ENCODE peak calls at places on chromosome 10, in ten cellular contexts. One of them, this sample, is unnamed.
A peak's percentile ranks its signal among the peaks of the same experiment; 100 is the strongest.

GRCh38 chr10:75894761-75895160 is 463.3 kb downstream of the LRMDA start:
- DNase-seq in sigmoid colon: no peak
- DNase-seq in activated CD8-positive, alpha-beta T cell treated with anti-CD3 and anti-CD28 coated beads for 36 hours: no peak
- DNase-seq in RWPE2: no peak
- DNase-seq in left ventricle myocardium inferior: no peak
- DNase-seq in GM10248: no peak
- DNase-seq in psoas muscle: no peak
- DNase-seq in B cell: no peak
- DNase-seq in lower leg skin: no peak
- DNase-seq in GM12865: no peak
- DNase-seq in this sample: no peak

GRCh38 chr10:28118985-28119628 is 120.2 kb upstream of the ODAD2 start:
- DNase-seq in sigmoid colon: no peak
- DNase-seq in activated CD8-positive, alpha-beta T cell treated with anti-CD3 and anti-CD28 coated beads for 36 hours: no peak
- DNase-seq in RWPE2: no peak
- DNase-seq in left ventricle myocardium inferior: no peak
- DNase-seq in GM10248: no peak
- DNase-seq in psoas muscle: no peak
- DNase-seq in B cell: no peak
- DNase-seq in lower leg skin: no peak
- DNase-seq in GM12865: no peak
- DNase-seq in this sample: no peak

GRCh38 chr10:25294032-25294926 is 119.5 kb downstream of the GPR158 start:
- DNase-seq in sigmoid colon: no peak
- DNase-seq in activated CD8-positive, alpha-beta T cell treated with anti-CD3 and anti-CD28 coated beads for 36 hours: no peak
- DNase-seq in RWPE2: no peak
- DNase-seq in left ventricle myocardium inferior: no peak
- DNase-seq in GM10248: no peak
- DNase-seq in psoas muscle: no peak
- DNase-seq in B cell: no peak
- DNase-seq in lower leg skin: no peak
- DNase-seq in GM12865: no peak
- DNase-seq in this sample: no peak

GRCh38 chr10:29141761-29142160 is 147.1 kb upstream of the LYZL1 start:
- DNase-seq in sigmoid colon: no peak
- DNase-seq in activated CD8-positive, alpha-beta T cell treated with anti-CD3 and anti-CD28 coated beads for 36 hours: no peak
- DNase-seq in RWPE2: no peak
- DNase-seq in left ventricle myocardium inferior: no peak
- DNase-seq in GM10248: no peak
- DNase-seq in psoas muscle: no peak
- DNase-seq in B cell: no peak
- DNase-seq in lower leg skin: no peak
- DNase-seq in GM12865: no peak
- DNase-seq in this sample: no peak

GRCh38 chr10:31064334-31064733 is 32.7 kb upstream of the ZNF438 start:
- DNase-seq in sigmoid colon: peak; percentile 78
- DNase-seq in activated CD8-positive, alpha-beta T cell treated with anti-CD3 and anti-CD28 coated beads for 36 hours: no peak
- DNase-seq in RWPE2: no peak
- DNase-seq in left ventricle myocardium inferior: peak; percentile 22
- DNase-seq in GM10248: no peak
- DNase-seq in psoas muscle: peak; percentile 59
- DNase-seq in B cell: no peak
- DNase-seq in lower leg skin: no peak
- DNase-seq in GM12865: no peak
- DNase-seq in this sample: no peak

GRCh38 chr10:43702213-43702935 is 53.7 kb upstream of the ZNF32 start:
- DNase-seq in sigmoid colon: no peak
- DNase-seq in activated CD8-positive, alpha-beta T cell treated with anti-CD3 and anti-CD28 coated beads for 36 hours: no peak
- DNase-seq in RWPE2: no peak
- DNase-seq in left ventricle myocardium inferior: no peak
- DNase-seq in GM10248: no peak
- DNase-seq in psoas muscle: no peak
- DNase-seq in B cell: no peak
- DNase-seq in lower leg skin: no peak
- DNase-seq in GM12865: no peak
- DNase-seq in this sample: no peak

GRCh38 chr10:110967009-110967630 is 47.7 kb downstream of the SHOC2 start:
- DNase-seq in sigmoid colon: no peak
- DNase-seq in activated CD8-positive, alpha-beta T cell treated with anti-CD3 and anti-CD28 coated beads for 36 hours: no peak
- DNase-seq in RWPE2: no peak
- DNase-seq in left ventricle myocardium inferior: no peak
- DNase-seq in GM10248: no peak
- DNase-seq in psoas muscle: no peak
- DNase-seq in B cell: no peak
- DNase-seq in lower leg skin: no peak
- DNase-seq in GM12865: no peak
- DNase-seq in this sample: no peak

GRCh38 chr10:89043052-89043451 is 52.5 kb downstream of the FAS start:
- DNase-seq in sigmoid colon: no peak
- DNase-seq in activated CD8-positive, alpha-beta T cell treated with anti-CD3 and anti-CD28 coated beads for 36 hours: no peak
- DNase-seq in RWPE2: no peak
- DNase-seq in left ventricle myocardium inferior: no peak
- DNase-seq in GM10248: no peak
- DNase-seq in psoas muscle: no peak
- DNase-seq in B cell: no peak
- DNase-seq in lower leg skin: no peak
- DNase-seq in GM12865: no peak
- DNase-seq in this sample: no peak

DNA sequence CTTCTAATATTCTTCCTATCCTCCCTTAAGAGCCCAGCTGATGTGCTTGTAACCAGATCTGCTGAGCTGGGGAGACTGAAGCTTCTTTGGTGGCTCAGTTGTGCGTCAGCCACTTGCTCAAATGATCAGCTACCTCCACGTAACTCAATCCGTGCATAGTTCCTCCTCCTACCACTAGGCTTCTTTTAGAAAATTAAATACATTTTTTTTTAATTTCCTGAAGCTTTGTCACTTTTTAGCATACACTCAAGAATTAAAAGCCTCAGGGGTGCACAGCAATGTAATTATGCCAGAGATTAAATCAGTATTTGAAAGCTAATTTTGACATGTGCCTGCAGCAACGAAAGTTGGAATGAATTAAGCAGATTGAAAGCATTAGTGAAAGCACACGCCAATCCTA is 20.4 kb upstream of the PRLHR start:
- DNase-seq in sigmoid colon: no peak
- DNase-seq in activated CD8-positive, alpha-beta T cell treated with anti-CD3 and anti-CD28 coated beads for 36 hours: no peak
- DNase-seq in RWPE2: no peak
- DNase-seq in left ventricle myocardium inferior: no peak
- DNase-seq in GM10248: no peak
- DNase-seq in psoas muscle: no peak
- DNase-seq in B cell: no peak
- DNase-seq in lower leg skin: no peak
- DNase-seq in GM12865: no peak
- DNase-seq in this sample: no peak
- TF ChIP-seq CTCF in sigmoid colon: no peak
- TF ChIP-seq CTCF in activated CD8-positive, alpha-beta T cell treated with anti-CD3 and anti-CD28 coated beads for 36 hours: no peak
- TF ChIP-seq CTCF in RWPE2: no peak
- TF ChIP-seq CTCF in left ventricle myocardium inferior: no peak
- TF ChIP-seq CTCF in GM10248: no peak
- TF ChIP-seq CTCF in psoas muscle: no peak
- TF ChIP-seq CTCF in B cell: no peak
- TF ChIP-seq CTCF in lower leg skin: no peak
- TF ChIP-seq CTCF in GM12865: no peak
- TF ChIP-seq CTCF in this sample: no peak

GRCh38 chr10:123270806-123271205 is 116.6 kb downstream of the BUB3 start:
- DNase-seq in sigmoid colon: no peak
- DNase-seq in activated CD8-positive, alpha-beta T cell treated with anti-CD3 and anti-CD28 coated beads for 36 hours: no peak
- DNase-seq in RWPE2: no peak
- DNase-seq in left ventricle myocardium inferior: no peak
- DNase-seq in GM10248: no peak
- DNase-seq in psoas muscle: no peak
- DNase-seq in B cell: no peak
- DNase-seq in lower leg skin: no peak
- DNase-seq in GM12865: no peak
- DNase-seq in this sample: no peak

GRCh38 chr10:123269675-123270074 is 115.5 kb downstream of the BUB3 start:
- DNase-seq in sigmoid colon: no peak
- DNase-seq in activated CD8-positive, alpha-beta T cell treated with anti-CD3 and anti-CD28 coated beads for 36 hours: no peak
- DNase-seq in RWPE2: no peak
- DNase-seq in left ventricle myocardium inferior: no peak
- DNase-seq in GM10248: no peak
- DNase-seq in psoas muscle: no peak
- DNase-seq in B cell: no peak
- DNase-seq in lower leg skin: no peak
- DNase-seq in GM12865: no peak
- DNase-seq in this sample: no peak

GRCh38 chr10:123274513-123275182 is 120.4 kb downstream of the BUB3 start:
- DNase-seq in sigmoid colon: no peak
- DNase-seq in activated CD8-positive, alpha-beta T cell treated with anti-CD3 and anti-CD28 coated beads for 36 hours: no peak
- DNase-seq in RWPE2: no peak
- DNase-seq in left ventricle myocardium inferior: no peak
- DNase-seq in GM10248: no peak
- DNase-seq in psoas muscle: no peak
- DNase-seq in B cell: no peak
- DNase-seq in lower leg skin: peak; percentile 56
- DNase-seq in GM12865: no peak
- DNase-seq in this sample: no peak

GRCh38 chr10:123270221-123270620 is 116.0 kb downstream of the BUB3 start:
- DNase-seq in sigmoid colon: no peak
- DNase-seq in activated CD8-positive, alpha-beta T cell treated with anti-CD3 and anti-CD28 coated beads for 36 hours: no peak
- DNase-seq in RWPE2: no peak
- DNase-seq in left ventricle myocardium inferior: no peak
- DNase-seq in GM10248: no peak
- DNase-seq in psoas muscle: no peak
- DNase-seq in B cell: no peak
- DNase-seq in lower leg skin: no peak
- DNase-seq in GM12865: no peak
- DNase-seq in this sample: no peak

GRCh38 chr10:123272171-123272570 is 118.0 kb downstream of the BUB3 start:
- DNase-seq in sigmoid colon: no peak
- DNase-seq in activated CD8-positive, alpha-beta T cell treated with anti-CD3 and anti-CD28 coated beads for 36 hours: no peak
- DNase-seq in RWPE2: no peak
- DNase-seq in left ventricle myocardium inferior: no peak
- DNase-seq in GM10248: no peak
- DNase-seq in psoas muscle: no peak
- DNase-seq in B cell: no peak
- DNase-seq in lower leg skin: no peak
- DNase-seq in GM12865: peak; percentile 3
- DNase-seq in this sample: no peak
- TF ChIP-seq CTCF in sigmoid colon: no peak
- TF ChIP-seq CTCF in activated CD8-positive, alpha-beta T cell treated with anti-CD3 and anti-CD28 coated beads for 36 hours: no peak
- TF ChIP-seq CTCF in RWPE2: peak; percentile 7
- TF ChIP-seq CTCF in left ventricle myocardium inferior: no peak
- TF ChIP-seq CTCF in GM10248: no peak
- TF ChIP-seq CTCF in psoas muscle: no peak
- TF ChIP-seq CTCF in B cell: no peak
- TF ChIP-seq CTCF in lower leg skin: no peak
- TF ChIP-seq CTCF in GM12865: no peak
- TF ChIP-seq CTCF in this sample: no peak

GRCh38 chr10:103918053-103918846 is at the start of gene STN1:
- DNase-seq in sigmoid colon: peak; percentile 99
- DNase-seq in activated CD8-positive, alpha-beta T cell treated with anti-CD3 and anti-CD28 coated beads for 36 hours: peak; percentile 98
- DNase-seq in RWPE2: peak; percentile 97
- DNase-seq in left ventricle myocardium inferior: peak; percentile 98
- DNase-seq in GM10248: peak; percentile 98
- DNase-seq in psoas muscle: peak; percentile 99
- DNase-seq in B cell: peak; percentile 94
- DNase-seq in lower leg skin: peak; percentile 99
- DNase-seq in GM12865: peak; percentile 99
- DNase-seq in this sample: peak; percentile 97
- TF ChIP-seq CTCF in sigmoid colon: no peak
- TF ChIP-seq CTCF in activated CD8-positive, alpha-beta T cell treated with anti-CD3 and anti-CD28 coated beads for 36 hours: no peak
- TF ChIP-seq CTCF in RWPE2: peak; percentile 10
- TF ChIP-seq CTCF in left ventricle myocardium inferior: no peak
- TF ChIP-seq CTCF in GM10248: no peak
- TF ChIP-seq CTCF in psoas muscle: no peak
- TF ChIP-seq CTCF in B cell: no peak
- TF ChIP-seq CTCF in lower leg skin: no peak
- TF ChIP-seq CTCF in GM12865: no peak
- TF ChIP-seq CTCF in this sample: no peak

GRCh38 chr10:36722777-36723176 is 402.6 kb upstream of the ANKRD30A start:
- DNase-seq in sigmoid colon: no peak
- DNase-seq in activated CD8-positive, alpha-beta T cell treated with anti-CD3 and anti-CD28 coated beads for 36 hours: no peak
- DNase-seq in RWPE2: no peak
- DNase-seq in left ventricle myocardium inferior: no peak
- DNase-seq in GM10248: no peak
- DNase-seq in psoas muscle: no peak
- DNase-seq in B cell: no peak
- DNase-seq in lower leg skin: no peak
- DNase-seq in GM12865: no peak
- DNase-seq in this sample: no peak

GRCh38 chr10:36721851-36722250 is 403.5 kb upstream of the ANKRD30A start:
- DNase-seq in sigmoid colon: no peak
- DNase-seq in activated CD8-positive, alpha-beta T cell treated with anti-CD3 and anti-CD28 coated beads for 36 hours: no peak
- DNase-seq in RWPE2: no peak
- DNase-seq in left ventricle myocardium inferior: no peak
- DNase-seq in GM10248: no peak
- DNase-seq in psoas muscle: no peak
- DNase-seq in B cell: no peak
- DNase-seq in lower leg skin: no peak
- DNase-seq in GM12865: no peak
- DNase-seq in this sample: no peak

GRCh38 chr10:36730316-36730715 is 395.1 kb upstream of the ANKRD30A start:
- DNase-seq in sigmoid colon: no peak
- DNase-seq in activated CD8-positive, alpha-beta T cell treated with anti-CD3 and anti-CD28 coated beads for 36 hours: no peak
- DNase-seq in RWPE2: no peak
- DNase-seq in left ventricle myocardium inferior: no peak
- DNase-seq in GM10248: no peak
- DNase-seq in psoas muscle: no peak
- DNase-seq in B cell: no peak
- DNase-seq in lower leg skin: no peak
- DNase-seq in GM12865: no peak
- DNase-seq in this sample: no peak

GRCh38 chr10:36720931-36721330 is 404.5 kb upstream of the ANKRD30A start:
- DNase-seq in sigmoid colon: no peak
- DNase-seq in activated CD8-positive, alpha-beta T cell treated with anti-CD3 and anti-CD28 coated beads for 36 hours: no peak
- DNase-seq in RWPE2: no peak
- DNase-seq in left ventricle myocardium inferior: no peak
- DNase-seq in GM10248: no peak
- DNase-seq in psoas muscle: no peak
- DNase-seq in B cell: no peak
- DNase-seq in lower leg skin: no peak
- DNase-seq in GM12865: no peak
- DNase-seq in this sample: no peak

DNA sequence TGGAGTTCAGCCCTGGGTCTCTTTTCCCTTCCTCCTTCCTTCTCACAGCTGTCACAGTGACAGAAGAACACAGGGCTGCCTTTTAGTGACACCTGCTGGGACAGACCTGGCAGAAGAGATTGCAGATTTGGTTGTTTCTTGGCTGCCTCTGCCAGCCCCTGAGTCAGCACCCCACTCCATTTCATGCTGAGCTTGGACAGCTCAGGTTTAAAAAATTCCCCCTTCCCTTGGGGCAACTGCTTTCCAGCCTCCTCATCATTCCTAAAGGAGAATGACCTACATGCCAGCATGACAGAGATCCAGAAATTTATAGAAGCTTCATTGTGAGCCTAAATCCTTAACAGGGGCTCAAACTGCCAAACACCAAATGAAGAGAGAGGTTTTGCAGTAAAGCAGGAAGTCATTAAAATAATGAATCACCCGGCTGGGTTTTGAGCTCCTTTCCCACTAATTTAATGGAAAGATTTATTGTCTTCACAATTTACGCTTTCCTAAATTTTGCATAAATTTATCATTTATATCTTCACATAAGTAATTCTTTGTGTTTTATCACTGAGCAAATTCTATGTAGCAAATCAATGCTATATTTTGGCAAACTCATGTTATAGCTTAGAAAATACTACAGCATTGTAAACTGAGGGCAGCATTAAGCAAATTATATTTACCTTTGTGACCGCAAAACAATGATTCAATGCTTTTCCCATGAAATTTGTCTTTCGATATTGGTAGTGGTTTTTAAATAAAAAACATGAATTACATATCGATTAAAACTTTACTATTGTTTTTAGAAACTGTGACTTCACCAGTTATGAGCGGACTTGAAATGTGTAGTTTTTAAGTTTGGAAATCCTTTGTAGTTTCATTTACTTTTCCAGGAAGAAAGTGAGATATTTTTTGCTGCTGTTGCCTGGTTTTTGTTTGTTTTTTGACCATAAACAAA is 399.5 kb upstream of the ANKRD30A start:
- DNase-seq in sigmoid colon: no peak
- DNase-seq in activated CD8-positive, alpha-beta T cell treated with anti-CD3 and anti-CD28 coated beads for 36 hours: no peak
- DNase-seq in RWPE2: peak; percentile 77
- DNase-seq in left ventricle myocardium inferior: no peak
- DNase-seq in GM10248: no peak
- DNase-seq in psoas muscle: peak; percentile 56
- DNase-seq in B cell: peak; percentile 28
- DNase-seq in lower leg skin: no peak
- DNase-seq in GM12865: no peak
- DNase-seq in this sample: no peak
- TF ChIP-seq CTCF in sigmoid colon: no peak
- TF ChIP-seq CTCF in activated CD8-positive, alpha-beta T cell treated with anti-CD3 and anti-CD28 coated beads for 36 hours: no peak
- TF ChIP-seq CTCF in RWPE2: peak; percentile 71
- TF ChIP-seq CTCF in left ventricle myocardium inferior: peak; percentile 54
- TF ChIP-seq CTCF in GM10248: peak; percentile 21
- TF ChIP-seq CTCF in psoas muscle: no peak
- TF ChIP-seq CTCF in B cell: no peak
- TF ChIP-seq CTCF in lower leg skin: no peak
- TF ChIP-seq CTCF in GM12865: no peak
- TF ChIP-seq CTCF in this sample: no peak

This sample was measured in lung.